ENCODE peak calls at places on chromosomes 4 and X, in six cellular contexts. A, C, B, X, U and R are unnamed samples.
A peak's percentile ranks its signal among the peaks of the same experiment; 100 is the strongest.

GRCh38 chrX:46572295-46572936 is 1.1 kb upstream of the CHST7 start:
- DNase-seq in U (peak; percentile 4), B (no peak), X (no peak), A (no peak), C (peak; percentile 64), R (no peak)

GRCh38 chr4:24544208-24544607 is 40.1 kb downstream of the DHX15 start:
- DNase-seq in C (no peak), X (no peak), A (no peak), B (no peak), U (no peak), R (no peak)

GRCh38 chrX:68938244-68939004 is 109.6 kb downstream of the EFNB1 start:
- DNase-seq in X (peak; percentile 37), A (no peak), U (no peak), B (no peak), C (no peak), R (peak; percentile 8)

GRCh38 chr4:186606593-186606992 is 51.2 kb upstream of the MTNR1A start:
- DNase-seq in X (peak; percentile 70), U (no peak), A (no peak), B (no peak), C (no peak), R (no peak)

GRCh38 chrX:4830880-4831557 is 1117.6 kb upstream of the PRKX start:
- DNase-seq in X (no peak), U (no peak), C (no peak), B (peak; percentile 50), A (no peak), R (no peak)

GRCh38 chr4:8179771-8180170 is 19.3 kb upstream of the SH3TC1 start:
- DNase-seq in C (no peak), X (no peak), U (no peak), A (no peak), B (no peak), R (no peak)

GRCh38 chr4:41718907-41719306 is 29.6 kb downstream of the PHOX2B start:
- DNase-seq in U (no peak), C (no peak), A (no peak), B (no peak), X (peak; percentile 24), R (no peak)

GRCh38 chrX:71181558-71181909 is 36.9 kb downstream of the NLGN3 start:
- DNase-seq in U (no peak), X (peak; percentile 25), A (no peak), B (peak; percentile 42), C (no peak), R (no peak)

GRCh38 chrX:139844884-139845283 is 88.0 kb downstream of the ATP11C start:
- DNase-seq in X (no peak), B (no peak), C (no peak), U (no peak), A (no peak), R (no peak)

GRCh38 chr4:148735432-148736155 is 293.4 kb upstream of the NR3C2 start:
- DNase-seq in B (no peak), X (no peak), A (no peak), U (no peak), C (no peak), R (no peak)

GRCh38 chr4:180099962-180100361 is 2143.2 kb upstream of the TENM3 start:
- DNase-seq in B (no peak), X (no peak), U (no peak), C (no peak), A (no peak), R (no peak)

GRCh38 chr4:132445386-132445785 is 703.7 kb upstream of the PCDH10 start:
- DNase-seq in B (no peak), U (no peak), X (no peak), C (no peak), A (no peak), R (no peak)

GRCh38 chr4:52833941-52834525 is 28.1 kb upstream of the RASL11B start:
- DNase-seq in C (no peak), A (no peak), B (no peak), U (no peak), X (peak; percentile 20), R (no peak)

GRCh38 chr4:168388890-168389289 is 70.3 kb upstream of the DDX60 start:
- DNase-seq in A (no peak), B (no peak), X (peak; percentile 13), C (no peak), U (no peak), R (no peak)

DNA sequence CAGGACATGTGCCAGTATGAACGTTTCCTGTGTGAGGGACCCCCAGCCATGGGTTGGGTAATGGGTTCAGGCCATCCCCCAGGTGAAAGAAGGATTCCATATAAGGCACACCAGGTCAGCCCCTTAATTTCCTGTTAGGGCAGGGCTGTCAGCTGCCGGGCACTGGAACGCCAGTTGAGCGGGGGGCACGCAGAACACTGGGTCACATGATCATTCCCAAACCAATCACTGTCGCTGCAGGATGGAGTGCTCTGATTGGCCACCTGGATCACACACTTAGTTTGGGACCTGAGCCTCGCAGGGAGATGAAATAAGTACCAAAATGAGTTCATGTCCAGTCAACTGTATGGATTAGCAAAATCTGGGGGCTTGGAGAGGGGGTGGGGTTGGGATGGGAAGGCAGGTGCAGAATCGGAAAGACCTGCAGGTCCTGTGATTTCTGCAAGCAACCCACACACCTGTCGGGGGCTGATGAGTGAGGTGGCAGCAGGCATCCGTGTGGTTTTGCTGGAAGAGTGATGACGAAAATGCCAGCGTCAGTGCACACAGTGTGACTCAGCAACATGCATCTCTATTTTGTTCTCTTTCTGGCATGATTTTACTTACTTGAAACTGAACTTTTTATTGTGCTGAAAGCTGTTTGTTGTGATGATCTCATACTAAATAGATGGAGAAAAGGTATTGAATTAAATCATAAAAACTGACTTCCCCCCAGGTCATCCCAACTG is 32.2 kb downstream of the RNF212 start:
- DNase-seq in X (no peak), U (no peak), B (no peak), A (no peak), C (no peak), R (no peak)
- H3K4me3 ChIP-seq in X (no peak overlapping the region), U (no peak overlapping the region), B (no peak overlapping the region), A (no peak overlapping the region), C (no peak overlapping the region), R (no peak overlapping the region)

DNA sequence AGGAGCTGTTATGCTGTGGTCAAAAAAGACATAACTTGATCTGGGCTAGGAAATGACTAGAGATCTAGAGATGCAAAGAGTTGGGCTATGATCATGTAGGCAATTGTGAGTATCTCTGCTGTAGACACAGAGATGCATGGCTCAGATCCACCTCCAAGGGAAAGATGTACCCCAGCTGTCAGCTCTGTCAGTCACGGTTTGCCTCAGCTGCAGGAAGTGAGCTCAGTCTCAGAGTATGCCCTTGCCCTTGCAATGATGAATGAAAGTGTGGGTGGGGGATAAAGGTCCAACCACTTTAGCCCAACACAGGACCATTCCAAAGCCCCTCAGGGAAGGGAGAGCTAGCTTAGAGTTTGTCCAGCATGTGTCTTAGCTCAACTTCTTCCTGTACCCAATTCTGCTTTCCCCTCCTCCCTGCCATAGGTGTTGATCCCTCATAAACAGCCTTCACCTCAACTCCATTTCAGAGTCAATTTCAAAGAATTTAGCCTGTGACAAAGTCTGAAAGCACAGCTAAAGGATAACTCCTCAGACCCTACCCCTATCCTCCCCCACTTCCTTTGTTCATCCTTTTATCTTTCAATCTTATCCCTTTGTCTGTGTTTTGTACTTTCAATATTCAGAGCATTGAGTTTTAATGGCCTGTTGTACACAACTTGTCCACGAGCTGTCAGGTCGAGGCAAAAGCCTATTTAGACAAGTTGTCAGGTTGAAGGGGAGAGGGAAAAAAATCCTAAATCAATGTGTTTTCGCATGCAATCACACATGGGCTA is 90.6 kb downstream of the MID1IP1 start:
- DNase-seq in A (no peak), B (no peak), U (no peak), C (no peak), X (peak; percentile 6), R (no peak)
- H3K4me3 ChIP-seq in A (no peak overlapping the region), B (no peak overlapping the region), U (no peak overlapping the region), C (no peak overlapping the region), X (no peak overlapping the region), R (no peak overlapping the region)

DNA sequence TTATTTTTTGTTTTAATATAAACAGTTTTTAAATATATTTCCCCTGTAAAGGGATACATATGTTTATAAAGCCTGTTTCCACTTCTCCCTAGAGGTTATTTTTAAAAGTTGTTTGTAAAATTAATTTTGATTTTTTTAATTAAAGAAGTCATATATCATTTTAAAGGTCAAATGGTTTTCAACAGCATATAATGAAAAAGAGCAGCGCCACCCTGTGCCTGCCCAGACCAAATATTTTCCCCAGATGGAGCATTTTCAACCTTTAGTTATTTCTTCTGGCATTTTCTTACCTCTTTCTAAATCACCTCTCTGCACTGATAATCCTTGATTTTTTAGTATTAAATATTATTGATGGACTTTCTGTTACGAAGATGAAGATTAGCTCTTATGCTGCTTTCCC is 21.0 kb downstream of the MSX1 start:
- DNase-seq in B (no peak), U (no peak), X (peak; percentile 45), C (no peak), A (no peak), R (no peak)
- H3K4me3 ChIP-seq in B (no peak overlapping the region), U (no peak overlapping the region), X (no peak overlapping the region), C (no peak overlapping the region), A (no peak overlapping the region), R (no peak overlapping the region)

GRCh38 chr4:30828290-30828926 is 108.2 kb downstream of the PCDH7 start:
- DNase-seq in A (no peak), C (no peak), B (no peak), X (peak; percentile 20), U (no peak), R (peak; percentile 9)
- H3K4me3 ChIP-seq in A (no peak overlapping the region), C (no peak overlapping the region), B (no peak overlapping the region), X (no peak overlapping the region), U (no peak overlapping the region), R (no peak overlapping the region)

GRCh38 chrX:134240209-134240608 is 3.2 kb downstream of the CCDC160 start:
- DNase-seq in U (no peak), X (no peak), B (no peak), A (no peak), C (no peak), R (no peak)

GRCh38 chrX:134239016-134239415 is 2.0 kb downstream of the CCDC160 start:
- DNase-seq in X (no peak), B (no peak), A (no peak), U (no peak), C (no peak), R (no peak)

GRCh38 chrX:134235236-134235635 is 1.7 kb upstream of the CCDC160 start:
- DNase-seq in C (no peak), X (no peak), B (no peak), U (no peak), A (no peak), R (no peak)

GRCh38 chrX:134237363-134237702 is 351 bp downstream of the CCDC160 start:
- DNase-seq in C (no peak), X (no peak), U (no peak), A (no peak), B (no peak), R (no peak)

GRCh38 chrX:134236690-134237362 is at the start of gene CCDC160:
- DNase-seq in A (peak; percentile 79), C (no peak), X (peak; percentile 53), U (no peak), B (peak; percentile 50), R (no peak)
- H3K4me3 ChIP-seq in A (peak within 1 kb of the TSS; percentile 1), C (no peak within 1 kb of the TSS), X (peak within 1 kb of the TSS; percentile 70), U (no peak within 1 kb of the TSS), B (peak within 1 kb of the TSS; percentile 40), R (peak within 1 kb of the TSS; percentile 36)